ENCODE peak calls at places on chromosomes 3 and 15, in seven cellular contexts. One of them, this sample, is unnamed.

GRCh38 chr3:152550284-152550683 is 281.6 kb downstream of the MBNL1 start:
- DNase-seq in Caki2: no peak
- DNase-seq in CD4-positive, alpha-beta T cell: no peak
- DNase-seq in CD8-positive, alpha-beta T cell: no peak
- DNase-seq in stimulated activated CD4-positive, alpha-beta T cell treated with anti-CD3 and anti-CD28 coated beads, TNF-alpha, amount 100 ng/mL, for 4 hours: no peak
- DNase-seq in ELR: no peak
- DNase-seq in activated CD8-positive, alpha-beta memory T cell treated with anti-CD3 and anti-CD28 coated beads for 24 hours: no peak
- DNase-seq in this sample: no peak

GRCh38 chr3:173078525-173078924 is 62.5 kb downstream of the SPATA16 start:
- DNase-seq in Caki2: no peak
- DNase-seq in CD8-positive, alpha-beta T cell: no peak
- DNase-seq in ELR: no peak
- DNase-seq in stimulated activated CD4-positive, alpha-beta T cell treated with anti-CD3 and anti-CD28 coated beads, TNF-alpha, amount 100 ng/mL, for 4 hours: no peak
- DNase-seq in CD4-positive, alpha-beta T cell: no peak
- DNase-seq in activated CD8-positive, alpha-beta memory T cell treated with anti-CD3 and anti-CD28 coated beads for 24 hours: no peak
- DNase-seq in this sample: no peak

GRCh38 chr3:128278761-128279593 is 125.7 kb downstream of the EEFSEC start:
- DNase-seq in ELR: peak; percentile 78
- DNase-seq in stimulated activated CD4-positive, alpha-beta T cell treated with anti-CD3 and anti-CD28 coated beads, TNF-alpha, amount 100 ng/mL, for 4 hours: no peak
- DNase-seq in CD8-positive, alpha-beta T cell: no peak
- DNase-seq in CD4-positive, alpha-beta T cell: no peak
- DNase-seq in activated CD8-positive, alpha-beta memory T cell treated with anti-CD3 and anti-CD28 coated beads for 24 hours: peak; percentile 32
- DNase-seq in Caki2: no peak
- DNase-seq in this sample: no peak

GRCh38 chr3:194104041-194104751 is 31.8 kb upstream of the HES1 start:
- DNase-seq in ELR: no peak
- DNase-seq in Caki2: no peak
- DNase-seq in CD4-positive, alpha-beta T cell: no peak
- DNase-seq in stimulated activated CD4-positive, alpha-beta T cell treated with anti-CD3 and anti-CD28 coated beads, TNF-alpha, amount 100 ng/mL, for 4 hours: no peak
- DNase-seq in CD8-positive, alpha-beta T cell: no peak
- DNase-seq in activated CD8-positive, alpha-beta memory T cell treated with anti-CD3 and anti-CD28 coated beads for 24 hours: no peak
- DNase-seq in this sample: peak; percentile 40

GRCh38 chr15:66941231-66941711 is 124.1 kb upstream of the SMAD3 start:
- DNase-seq in CD8-positive, alpha-beta T cell: no peak
- DNase-seq in Caki2: no peak
- DNase-seq in stimulated activated CD4-positive, alpha-beta T cell treated with anti-CD3 and anti-CD28 coated beads, TNF-alpha, amount 100 ng/mL, for 4 hours: no peak
- DNase-seq in activated CD8-positive, alpha-beta memory T cell treated with anti-CD3 and anti-CD28 coated beads for 24 hours: no peak
- DNase-seq in CD4-positive, alpha-beta T cell: no peak
- DNase-seq in ELR: no peak
- DNase-seq in this sample: no peak

GRCh38 chr15:101497017-101497416 is 7.5 kb upstream of the PCSK6 start:
- DNase-seq in CD4-positive, alpha-beta T cell: no peak
- DNase-seq in CD8-positive, alpha-beta T cell: no peak
- DNase-seq in activated CD8-positive, alpha-beta memory T cell treated with anti-CD3 and anti-CD28 coated beads for 24 hours: no peak
- DNase-seq in ELR: no peak
- DNase-seq in Caki2: no peak
- DNase-seq in stimulated activated CD4-positive, alpha-beta T cell treated with anti-CD3 and anti-CD28 coated beads, TNF-alpha, amount 100 ng/mL, for 4 hours: no peak
- DNase-seq in this sample: no peak

GRCh38 chr15:77614251-77614806 is 18.4 kb downstream of the LINGO1 start:
- DNase-seq in stimulated activated CD4-positive, alpha-beta T cell treated with anti-CD3 and anti-CD28 coated beads, TNF-alpha, amount 100 ng/mL, for 4 hours: no peak
- DNase-seq in activated CD8-positive, alpha-beta memory T cell treated with anti-CD3 and anti-CD28 coated beads for 24 hours: no peak
- DNase-seq in CD4-positive, alpha-beta T cell: no peak
- DNase-seq in ELR: no peak
- DNase-seq in CD8-positive, alpha-beta T cell: no peak
- DNase-seq in Caki2: no peak
- DNase-seq in this sample: no peak

GRCh38 chr15:79724312-79724711 is 172.5 kb downstream of the MTHFS start:
- DNase-seq in CD4-positive, alpha-beta T cell: no peak
- DNase-seq in activated CD8-positive, alpha-beta memory T cell treated with anti-CD3 and anti-CD28 coated beads for 24 hours: no peak
- DNase-seq in Caki2: no peak
- DNase-seq in stimulated activated CD4-positive, alpha-beta T cell treated with anti-CD3 and anti-CD28 coated beads, TNF-alpha, amount 100 ng/mL, for 4 hours: no peak
- DNase-seq in ELR: peak; percentile 45
- DNase-seq in CD8-positive, alpha-beta T cell: no peak
- DNase-seq in this sample: no peak

GRCh38 chr3:31210068-31210650 is 315.7 kb upstream of the GADL1 start:
- DNase-seq in ELR: no peak
- DNase-seq in CD4-positive, alpha-beta T cell: no peak
- DNase-seq in activated CD8-positive, alpha-beta memory T cell treated with anti-CD3 and anti-CD28 coated beads for 24 hours: no peak
- DNase-seq in Caki2: no peak
- DNase-seq in stimulated activated CD4-positive, alpha-beta T cell treated with anti-CD3 and anti-CD28 coated beads, TNF-alpha, amount 100 ng/mL, for 4 hours: no peak
- DNase-seq in CD8-positive, alpha-beta T cell: no peak
- DNase-seq in this sample: no peak

GRCh38 chr15:31434418-31435255 is 108.0 kb downstream of the KLF13 start:
- DNase-seq in stimulated activated CD4-positive, alpha-beta T cell treated with anti-CD3 and anti-CD28 coated beads, TNF-alpha, amount 100 ng/mL, for 4 hours: peak; percentile 56
- DNase-seq in Caki2: no peak
- DNase-seq in ELR: peak; percentile 94
- DNase-seq in CD8-positive, alpha-beta T cell: peak; percentile 88
- DNase-seq in activated CD8-positive, alpha-beta memory T cell treated with anti-CD3 and anti-CD28 coated beads for 24 hours: peak; percentile 94
- DNase-seq in CD4-positive, alpha-beta T cell: peak; percentile 81
- DNase-seq in this sample: peak; percentile 96

GRCh38 chr3:94626599-94626998 is 563.7 kb downstream of the NSUN3 start:
- DNase-seq in CD8-positive, alpha-beta T cell: no peak
- DNase-seq in activated CD8-positive, alpha-beta memory T cell treated with anti-CD3 and anti-CD28 coated beads for 24 hours: no peak
- DNase-seq in CD4-positive, alpha-beta T cell: no peak
- DNase-seq in ELR: no peak
- DNase-seq in stimulated activated CD4-positive, alpha-beta T cell treated with anti-CD3 and anti-CD28 coated beads, TNF-alpha, amount 100 ng/mL, for 4 hours: no peak
- DNase-seq in Caki2: no peak
- DNase-seq in this sample: no peak

GRCh38 chr3:194194051-194194756 is 58.3 kb downstream of the HES1 start:
- DNase-seq in stimulated activated CD4-positive, alpha-beta T cell treated with anti-CD3 and anti-CD28 coated beads, TNF-alpha, amount 100 ng/mL, for 4 hours: no peak
- DNase-seq in CD8-positive, alpha-beta T cell: no peak
- DNase-seq in CD4-positive, alpha-beta T cell: no peak
- DNase-seq in Caki2: no peak
- DNase-seq in ELR: no peak
- DNase-seq in activated CD8-positive, alpha-beta memory T cell treated with anti-CD3 and anti-CD28 coated beads for 24 hours: no peak
- DNase-seq in this sample: no peak

GRCh38 chr15:77493324-77493907 is 72.7 kb downstream of the HMG20A start:
- DNase-seq in stimulated activated CD4-positive, alpha-beta T cell treated with anti-CD3 and anti-CD28 coated beads, TNF-alpha, amount 100 ng/mL, for 4 hours: no peak
- DNase-seq in activated CD8-positive, alpha-beta memory T cell treated with anti-CD3 and anti-CD28 coated beads for 24 hours: no peak
- DNase-seq in Caki2: no peak
- DNase-seq in ELR: peak; percentile 65
- DNase-seq in CD4-positive, alpha-beta T cell: no peak
- DNase-seq in CD8-positive, alpha-beta T cell: no peak
- DNase-seq in this sample: no peak

GRCh38 chr3:150412599-150413069 is 4.5 kb downstream of the TSC22D2 start:
- DNase-seq in activated CD8-positive, alpha-beta memory T cell treated with anti-CD3 and anti-CD28 coated beads for 24 hours: no peak
- DNase-seq in stimulated activated CD4-positive, alpha-beta T cell treated with anti-CD3 and anti-CD28 coated beads, TNF-alpha, amount 100 ng/mL, for 4 hours: no peak
- DNase-seq in ELR: peak; percentile 88
- DNase-seq in CD8-positive, alpha-beta T cell: no peak
- DNase-seq in Caki2: peak; percentile 32
- DNase-seq in CD4-positive, alpha-beta T cell: no peak
- DNase-seq in this sample: peak; percentile 60

GRCh38 chr3:186283651-186284445 is 78.2 kb downstream of the DGKG start:
- DNase-seq in CD8-positive, alpha-beta T cell: no peak
- DNase-seq in Caki2: no peak
- DNase-seq in ELR: peak; percentile 94
- DNase-seq in CD4-positive, alpha-beta T cell: no peak
- DNase-seq in activated CD8-positive, alpha-beta memory T cell treated with anti-CD3 and anti-CD28 coated beads for 24 hours: no peak
- DNase-seq in stimulated activated CD4-positive, alpha-beta T cell treated with anti-CD3 and anti-CD28 coated beads, TNF-alpha, amount 100 ng/mL, for 4 hours: no peak
- DNase-seq in this sample: no peak

GRCh38 chr3:40968666-40969065 is 230.6 kb upstream of the CTNNB1 start:
- DNase-seq in ELR: no peak
- DNase-seq in activated CD8-positive, alpha-beta memory T cell treated with anti-CD3 and anti-CD28 coated beads for 24 hours: no peak
- DNase-seq in Caki2: no peak
- DNase-seq in CD8-positive, alpha-beta T cell: no peak
- DNase-seq in stimulated activated CD4-positive, alpha-beta T cell treated with anti-CD3 and anti-CD28 coated beads, TNF-alpha, amount 100 ng/mL, for 4 hours: no peak
- DNase-seq in CD4-positive, alpha-beta T cell: no peak
- DNase-seq in this sample: no peak

This sample was measured in natural killer cell treated with Interleukin-12 subunit alpha and Interleukin-12 subunit beta and Interleukin-15 and Interleukin-18, amount 100 ng/mL, for 72 hours.